ENCODE peak calls at places on chromosomes 11 and 22, in four cellular contexts. V is HEK293T, O is HepG2, A is K562. B is an unnamed sample.

GRCh38 chr11:121671276-121672168 is 218.8 kb upstream of the SORL1-AS1 start:
- DNase-seq in O (no peak), A (no peak), V (no peak), B (no peak)

GRCh38 chr22:23077627-23078461 is 7.5 kb downstream of the GNAZ start:
- DNase-seq in A (peak; percentile 79), V (no peak), O (peak; percentile 24), B (no peak)

GRCh38 chr11:86740628-86741488 is 59.5 kb upstream of the PRSS23 start:
- DNase-seq in V (peak; percentile 44), O (peak; percentile 78), A (peak; percentile 59), B (no peak)

GRCh38 chr22:27474711-27475547 is 326.6 kb downstream of the MN1 start:
- DNase-seq in V (no peak), O (no peak), A (no peak), B (no peak)

GRCh38 chr11:1759151-1759850 is 4.4 kb downstream of the CTSD start:
- DNase-seq in V (no peak), A (no peak), O (no peak), B (no peak)

GRCh38 chr11:96339704-96340554 is 3.1 kb downstream of the MAML2 start:
- DNase-seq in V (no peak), O (no peak), A (no peak), B (no peak)

GRCh38 chr11:93652161-93652597 is 9.3 kb upstream of the CEP295 start:
- DNase-seq in O (peak; percentile 17), V (peak; percentile 49), A (peak; percentile 18), B (no peak)

GRCh38 chr11:83174008-83174407 is 17.1 kb downstream of the PCF11 start:
- DNase-seq in V (no peak), O (no peak), A (no peak), B (no peak)

GRCh38 chr11:83566948-83567347 is 280.8 kb upstream of the CCDC90B start:
- DNase-seq in V (no peak), O (no peak), A (no peak), B (no peak)

GRCh38 chr22:37802310-37803194 is 5.2 kb upstream of the GCAT start:
- DNase-seq in A (peak; percentile 53), O (peak; percentile 54), V (peak; percentile 78), B (no peak)

GRCh38 chr11:59668188-59668949 is 468 bp downstream of the PATL1 start:
- DNase-seq in O (peak; percentile 53), A (peak; percentile 79), V (no peak), B (no peak)

GRCh38 chr22:48957311-48957986 is 870.2 kb downstream of the BRD1 start:
- DNase-seq in A (no peak), V (no peak), O (no peak), B (no peak)

GRCh38 chr11:14414470-14415461 is 55.8 kb upstream of the RRAS2 start:
- DNase-seq in V (no peak), A (peak; percentile 49), O (no peak), B (peak; percentile 41)

GRCh38 chr11:63179446-63180068 is 35.5 kb upstream of the SLC22A24 start:
- DNase-seq in O (no peak), V (no peak), A (no peak), B (no peak)

GRCh38 chr11:14619580-14619979 is 24.0 kb upstream of the PDE3B start:
- DNase-seq in V (no peak), A (no peak), O (peak; percentile 19), B (no peak)

GRCh38 chr22:37563153-37564081 is 3.1 kb downstream of the CDC42EP1 start:
- DNase-seq in A (peak; percentile 58), V (no peak), O (peak; percentile 97), B (no peak)

GRCh38 chr11:121869478-121869877 is 246.5 kb downstream of the BLID start:
- DNase-seq in A (no peak), O (no peak), V (no peak), B (no peak)

GRCh38 chr11:19367051-19367709 is 126.4 kb upstream of the E2F8 start:
- DNase-seq in V (no peak), A (no peak), O (no peak), B (no peak)

GRCh38 chr11:75562836-75563484 is 907 bp downstream of the SERPINH1 start:
- DNase-seq in O (no peak), V (no peak), A (peak; percentile 65), B (no peak)

GRCh38 chr11:267491-267994 is 10.7 kb upstream of the NLRP6 start:
- DNase-seq in A (peak; percentile 73), O (no peak), V (no peak), B (peak; percentile 35)

GRCh38 chr11:68584097-68584496 is 100.2 kb upstream of the GAL start:
- DNase-seq in O (peak; percentile 15), A (peak; percentile 62), V (peak; percentile 69), B (no peak)
- TF ChIP-seq TARDBP in O (no peak), A (no peak), V (no peak), B (no peak)

GRCh38 chr22:47190957-47191323 is 428.5 kb downstream of the TBC1D22A start:
- DNase-seq in O (no peak), V (no peak), A (no peak), B (no peak)

GRCh38 chr22:47192106-47192650 is 429.7 kb downstream of the TBC1D22A start:
- DNase-seq in A (no peak), O (no peak), V (no peak), B (no peak)

GRCh38 chr22:47189056-47189916 is 426.8 kb downstream of the TBC1D22A start:
- DNase-seq in A (no peak), V (no peak), O (no peak), B (no peak)

GRCh38 chr22:47191630-47192105 is 429.2 kb downstream of the TBC1D22A start:
- DNase-seq in O (no peak), V (no peak), A (no peak), B (no peak)

DNA sequence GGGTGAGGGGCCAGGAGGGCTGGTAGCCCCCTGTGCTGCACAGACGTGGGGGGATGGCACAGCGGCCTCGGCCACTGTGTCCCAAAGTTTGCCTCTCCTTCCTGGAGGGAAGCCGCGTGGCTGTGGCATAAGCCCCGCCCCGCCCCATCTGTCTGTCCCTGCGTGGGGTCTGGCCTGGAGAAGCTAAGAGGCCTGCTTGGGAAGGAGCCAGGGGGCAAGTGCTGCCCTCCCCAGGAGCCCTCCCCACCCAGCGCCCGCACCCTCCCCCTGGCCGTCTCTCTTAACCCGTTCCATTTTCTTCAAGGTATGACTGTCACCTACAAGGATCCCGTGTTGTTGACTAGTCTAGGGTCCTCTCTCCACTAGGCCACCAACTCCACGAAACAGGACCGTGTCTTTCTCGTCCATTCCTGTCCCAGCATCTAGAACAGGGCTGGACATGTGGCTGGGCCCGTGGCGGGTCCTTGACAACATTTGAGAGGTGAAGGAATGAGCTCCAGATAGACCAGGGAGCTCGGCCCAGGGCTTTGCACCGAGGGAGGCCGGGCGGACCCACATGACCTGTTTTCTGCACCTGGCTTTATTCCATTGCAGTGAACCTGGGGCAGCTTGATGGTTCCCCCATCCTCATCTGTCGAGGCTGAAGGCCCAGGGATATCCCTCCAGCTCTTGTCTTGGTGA is 428.0 kb downstream of the TBC1D22A start:
- DNase-seq in V (no peak), O (no peak), A (no peak), B (no peak)
- TF ChIP-seq BHLHE40 in V (no peak), O (no peak), A (no peak), B (no peak)

GRCh38 chr11:12890476-12890875 is 118.6 kb upstream of the RASSF10 start:
- DNase-seq in O (no peak), A (no peak), V (no peak), B (no peak)

GRCh38 chr11:12889243-12889642 is 119.9 kb upstream of the RASSF10 start:
- DNase-seq in O (no peak), A (no peak), V (no peak), B (no peak)

GRCh38 chr11:12897867-12898266 is 111.2 kb upstream of the RASSF10 start:
- DNase-seq in V (no peak), A (no peak), O (no peak), B (no peak)

GRCh38 chr11:12897390-12897789 is 111.7 kb upstream of the RASSF10 start:
- DNase-seq in A (no peak), V (no peak), O (no peak), B (no peak)

DNA sequence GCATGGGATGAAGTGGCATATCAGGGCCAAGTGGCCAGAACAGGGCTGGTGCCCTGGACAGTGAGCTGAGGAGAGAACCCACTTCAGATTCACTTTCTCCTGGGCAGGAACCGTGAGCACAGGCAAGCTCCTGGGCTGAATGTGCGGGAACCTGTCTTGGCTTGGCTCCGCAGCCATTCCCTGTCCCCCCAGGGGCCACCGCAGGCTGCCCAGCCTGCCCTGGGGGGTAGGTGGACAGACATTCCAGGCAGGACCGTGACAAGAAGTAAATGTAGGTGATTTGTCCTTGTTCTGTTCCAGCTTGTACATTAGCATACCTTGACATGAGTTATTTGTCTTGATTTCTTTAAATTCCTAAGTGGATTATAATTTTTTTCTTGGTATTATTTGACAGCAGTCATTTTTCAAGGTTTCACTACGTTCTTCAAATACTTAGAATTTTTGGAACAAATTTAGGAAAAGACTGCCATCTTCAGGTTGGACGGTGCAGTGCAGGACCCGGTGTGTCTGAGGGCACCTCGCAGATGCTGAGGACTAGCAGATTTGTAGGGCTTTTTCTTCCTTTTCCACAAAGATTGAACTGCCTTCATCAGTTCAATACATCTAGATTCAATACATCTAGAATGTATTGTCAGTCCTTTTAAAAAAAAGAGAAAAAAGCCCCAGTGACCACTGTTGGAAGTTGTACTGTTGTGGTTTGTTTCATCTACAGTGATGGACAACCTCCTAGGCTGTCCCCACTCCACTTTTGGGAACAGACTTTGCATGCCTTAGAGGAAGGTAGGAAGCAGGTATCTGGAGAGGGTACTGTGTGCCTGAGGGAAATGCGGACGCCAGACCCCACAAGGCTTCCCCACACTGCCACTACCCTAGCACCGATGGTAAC is 115.1 kb upstream of the RASSF10 start:
- DNase-seq in V (peak; percentile 57), A (peak; percentile 65), O (peak; percentile 39), B (no peak)
- TF ChIP-seq TARDBP in V (no peak), A (no peak), O (no peak), B (no peak)

GRCh38 chr11:10625281-10625981 is 57.0 kb upstream of the LYVE1 start:
- DNase-seq in A (no peak), O (no peak), V (no peak), B (no peak)

GRCh38 chr11:10625982-10626311 is 57.5 kb upstream of the LYVE1 start:
- DNase-seq in O (no peak), V (no peak), A (no peak), B (no peak)

GRCh38 chr11:10622108-10622507 is 53.6 kb upstream of the LYVE1 start:
- DNase-seq in O (no peak), A (no peak), V (no peak), B (no peak)

GRCh38 chr11:10622957-10623787 is 54.7 kb upstream of the LYVE1 start:
- DNase-seq in V (no peak), A (no peak), O (no peak), B (no peak)

DNA sequence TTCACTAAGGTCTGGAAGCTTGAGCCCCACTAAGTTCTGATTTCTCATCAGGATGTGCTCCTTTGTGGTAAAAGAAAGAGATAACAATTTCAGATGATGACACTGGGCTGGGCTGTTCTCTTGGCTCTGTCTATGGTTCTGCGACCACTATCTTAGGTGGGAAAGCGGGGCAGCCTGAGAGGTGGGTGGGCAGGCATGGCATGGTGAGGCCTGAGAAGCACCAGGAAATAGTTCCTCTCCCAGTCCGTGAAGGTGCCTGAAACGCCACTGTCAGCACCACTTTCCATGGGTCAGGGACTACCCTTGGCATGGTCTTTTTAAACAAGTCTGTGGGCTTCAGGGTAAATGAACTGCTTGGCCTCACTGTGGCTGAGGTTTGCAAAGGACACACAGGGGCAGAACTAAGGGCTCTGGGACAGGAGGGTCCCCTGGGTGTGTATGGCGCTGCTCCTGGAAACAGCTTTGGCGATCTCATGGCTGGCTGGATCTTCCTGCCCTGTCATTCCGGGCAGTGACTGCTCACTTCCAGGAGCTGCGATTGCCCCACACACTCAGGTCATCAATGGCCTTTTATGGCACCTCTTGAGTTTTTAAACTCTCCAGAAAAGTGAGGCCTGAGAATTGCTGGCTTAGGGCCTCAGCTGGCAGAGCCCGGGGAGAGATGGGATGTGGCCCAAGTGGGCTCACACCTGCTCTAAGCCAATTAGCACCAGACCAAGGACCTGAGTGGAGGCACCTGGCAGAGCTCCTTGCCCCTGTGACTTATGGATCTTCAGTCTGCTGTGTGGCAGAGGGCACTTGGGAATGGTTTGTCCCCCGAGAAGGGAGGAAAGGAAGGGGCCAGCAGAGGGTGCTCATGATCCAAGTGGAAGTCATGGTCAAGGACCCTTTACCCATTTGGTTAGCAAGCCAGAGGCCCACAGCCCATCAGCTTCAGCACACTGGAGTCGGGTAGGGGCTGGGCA is 55.6 kb upstream of the LYVE1 start:
- DNase-seq in V (peak; percentile 71), A (peak; percentile 62), O (peak; percentile 37), B (no peak)
- TF ChIP-seq BHLHE40 in V (no peak), A (no peak), O (no peak), B (no peak)